ENCODE peak calls at places on chromosomes 11 and 22, in six cellular contexts. E is PC-3, G is PC-9, C is HCT116, Q is hepatocyte, W is OCI-LY7. A is an unnamed sample. For H3K9me2, the result is how much of the 10 kb centered on the place peaks cover.

GRCh38 chr11:35792148-35792845 is 129.7 kb downstream of the TRIM44 start:
- DNase-seq in Q (no peak), G (no peak), W (no peak), C (no peak), E (no peak), A (peak)

GRCh38 chr11:119773016-119773415 is 44.0 kb upstream of the NECTIN1 start:
- DNase-seq in Q (no peak), E (no peak), W (no peak), G (no peak), C (no peak), A (no peak)

GRCh38 chr11:60119708-60120107 is 31.2 kb downstream of the MS4A2 start:
- DNase-seq in C (no peak), Q (no peak), G (no peak), W (no peak), E (no peak), A (no peak)

GRCh38 chr11:64251986-64252837 is 882 bp downstream of the PLCB3 start:
- DNase-seq in C (no peak), E (peak), W (peak), Q (peak), G (no peak), A (peak)

GRCh38 chr22:26527167-26527566 is 14.9 kb upstream of the TFIP11 start:
- DNase-seq in G (no peak), E (no peak), W (no peak), Q (no peak), C (no peak), A (no peak)

GRCh38 chr11:125341676-125342075 is 154.4 kb downstream of the FEZ1 start:
- DNase-seq in C (no peak), W (no peak), E (no peak), Q (no peak), G (no peak), A (no peak)

GRCh38 chr11:27514558-27514957 is 8.0 kb upstream of the LIN7C start:
- DNase-seq in C (no peak), E (no peak), Q (no peak), W (no peak), G (no peak), A (no peak)

GRCh38 chr22:47080100-47080499 is 317.6 kb downstream of the TBC1D22A start:
- DNase-seq in W (no peak), Q (no peak), E (no peak), C (no peak), G (no peak), A (no peak)

GRCh38 chr11:88535266-88535665 is 197.7 kb upstream of the CTSC start:
- DNase-seq in E (no peak), W (no peak), G (no peak), C (no peak), Q (no peak), A (no peak)

GRCh38 chr22:44380716-44381500 is 68.2 kb upstream of the SHISAL1 start:
- DNase-seq in G (no peak), W (no peak), C (no peak), E (no peak), Q (no peak), A (no peak)

GRCh38 chr11:66475349-66476172 is 4.7 kb upstream of the DPP3 start:
- DNase-seq in W (no peak), Q (no peak), C (no peak), E (no peak), G (no peak), A (no peak)

GRCh38 chr11:66472054-66472453 is 5.3 kb downstream of the PELI3 start:
- DNase-seq in E (no peak), Q (no peak), C (no peak), W (no peak), G (no peak), A (no peak)

GRCh38 chr11:66473608-66474525 is 6.4 kb upstream of the DPP3 start:
- DNase-seq in Q (no peak), G (no peak), E (no peak), C (no peak), W (no peak), A (no peak)

GRCh38 chr11:66471142-66471541 is 4.4 kb downstream of the PELI3 start:
- DNase-seq in Q (no peak), E (no peak), G (no peak), W (no peak), C (no peak), A (no peak)

DNA sequence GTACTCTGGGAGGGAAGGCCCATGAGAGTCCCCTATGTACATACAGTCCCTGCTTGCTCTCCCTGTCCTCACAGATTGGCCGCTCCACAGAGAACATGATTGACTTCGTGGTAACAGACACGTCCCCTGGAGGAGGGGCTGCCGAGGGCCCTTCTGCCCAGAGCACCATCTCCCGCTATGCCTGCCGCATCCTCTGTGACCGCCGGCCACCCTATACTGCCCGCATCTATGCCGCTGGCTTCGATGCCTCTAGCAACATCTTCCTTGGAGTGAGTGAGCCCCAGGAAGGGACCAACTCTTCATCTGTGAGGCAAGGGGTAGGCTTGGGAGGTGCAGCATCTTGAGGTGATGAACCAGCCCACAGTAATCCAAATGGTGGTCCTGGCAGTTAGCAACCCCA is 6.5 kb downstream of the PELI3 start:
- DNase-seq in E (no peak), C (no peak), W (no peak), Q (no peak), G (no peak), A (no peak)
- H3K4me2 ChIP-seq in E (no peak), C (no peak), W (no peak), Q (no peak), G (no peak), A (no peak)

DNA sequence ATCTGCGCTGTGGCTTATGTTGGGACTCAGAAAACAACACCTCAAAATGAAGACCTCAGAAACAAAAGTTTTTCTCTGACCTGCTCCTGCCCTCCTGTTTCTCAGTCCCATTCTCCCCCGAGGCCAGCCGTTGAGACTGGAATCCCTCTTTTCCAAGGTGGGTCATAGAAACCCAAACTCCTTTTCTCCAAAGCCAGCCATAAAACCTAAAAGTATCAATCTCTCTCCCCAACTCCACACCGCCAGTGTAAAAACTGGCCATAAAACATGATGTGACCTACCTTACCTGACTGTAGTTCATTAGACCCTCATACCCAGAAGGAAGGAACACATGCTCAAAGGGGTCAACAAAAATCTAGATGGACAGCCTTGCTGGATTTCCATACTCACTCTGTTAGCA is 13.1 kb upstream of the TMPRSS13 start:
- DNase-seq in E (no peak), G (no peak), Q (no peak), C (no peak), W (no peak), A (no peak)
- H2AFZ ChIP-seq in E (no peak), G (no peak), Q (no peak), C (no peak), W (no peak), A (no peak)

GRCh38 chr11:132898021-132898420 is 634.3 kb downstream of the OPCML start:
- DNase-seq in G (no peak), Q (no peak), C (no peak), E (no peak), W (no peak), A (no peak)
- H3K9me2 ChIP-seq in G (under half), Q (under half), C (under half), E (under half), W (under half), A (under half)

GRCh38 chr11:99555506-99555905 is 534.8 kb downstream of the CNTN5 start:
- DNase-seq in W (no peak), G (no peak), Q (no peak), C (no peak), E (no peak), A (no peak)
- H3K4me2 ChIP-seq in W (no peak), G (no peak), Q (no peak), C (no peak), E (no peak), A (no peak)

GRCh38 chr11:91265946-91266345 is 958.7 kb upstream of the FAT3 start:
- DNase-seq in C (no peak), W (no peak), Q (no peak), E (peak), G (no peak), A (no peak)

GRCh38 chr11:91261513-91261912 is 963.1 kb upstream of the FAT3 start:
- DNase-seq in E (peak), C (no peak), G (no peak), Q (no peak), W (no peak), A (peak)

DNA sequence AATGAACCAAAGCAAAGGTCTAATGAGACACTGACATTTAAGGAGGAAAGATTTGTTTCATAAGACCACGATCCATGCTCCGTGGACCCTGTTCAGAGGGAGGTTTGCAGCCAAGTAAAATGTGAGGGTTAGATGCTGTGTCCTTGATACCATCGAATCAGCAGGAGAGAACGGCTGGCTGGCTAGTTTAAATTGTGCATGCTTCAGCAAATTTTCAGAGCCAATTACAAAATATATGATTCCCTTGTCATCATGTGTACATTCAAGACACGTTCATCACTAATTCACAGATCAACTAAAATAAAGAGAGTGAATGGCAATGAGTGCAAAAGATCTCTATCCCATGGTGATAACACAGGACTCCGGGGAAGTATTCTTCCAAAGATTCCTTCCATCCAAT is 960.9 kb upstream of the FAT3 start:
- DNase-seq in E (no peak), G (no peak), Q (no peak), C (no peak), W (no peak), A (no peak)
- H2AFZ ChIP-seq in E (no peak), G (no peak), Q (peak), C (no peak), W (no peak), A (no peak)

GRCh38 chr11:132898676-132899075 is 633.6 kb downstream of the OPCML start:
- DNase-seq in W (no peak), G (no peak), C (no peak), E (no peak), Q (no peak), A (no peak)
- H3K9me2 ChIP-seq in W (under half), G (under half), C (under half), E (under half), Q (under half), A (under half)

A was measured in Karpas-422.